ENCODE peak calls at places on chromosomes 4 and X, in seven cellular contexts. One of them, this sample, is unnamed.
A peak's percentile ranks its signal among the peaks of the same experiment; 100 is the strongest.

GRCh38 chr4:168612435-168613139 is 115.7 kb downstream of the PALLD start:
- DNase-seq in AG10803: peak; percentile 54
- DNase-seq in cardiac muscle cell: peak; percentile 64
- DNase-seq in breast epithelium: no peak
- DNase-seq in H9: no peak
- DNase-seq in upper lobe of left lung: no peak
- DNase-seq in SK-N-SH: no peak
- DNase-seq in this sample: no peak

GRCh38 chr4:118348886-118349285 is 3.9 kb downstream of the PRSS12 start:
- DNase-seq in breast epithelium: no peak
- DNase-seq in H9: no peak
- DNase-seq in upper lobe of left lung: peak; percentile 6
- DNase-seq in AG10803: no peak
- DNase-seq in cardiac muscle cell: no peak
- DNase-seq in SK-N-SH: no peak
- DNase-seq in this sample: no peak

GRCh38 chrX:16643160-16643559 is 6.8 kb upstream of the S100G start:
- DNase-seq in SK-N-SH: no peak
- DNase-seq in H9: no peak
- DNase-seq in cardiac muscle cell: peak; percentile 54
- DNase-seq in upper lobe of left lung: no peak
- DNase-seq in AG10803: peak; percentile 88
- DNase-seq in breast epithelium: no peak
- DNase-seq in this sample: no peak

GRCh38 chr4:38583102-38583501 is 80.9 kb upstream of the KLF3 start:
- DNase-seq in upper lobe of left lung: no peak
- DNase-seq in SK-N-SH: no peak
- DNase-seq in H9: no peak
- DNase-seq in cardiac muscle cell: no peak
- DNase-seq in breast epithelium: no peak
- DNase-seq in AG10803: no peak
- DNase-seq in this sample: no peak

GRCh38 chr4:20431422-20432014 is 179.8 kb downstream of the SLIT2 start:
- DNase-seq in AG10803: no peak
- DNase-seq in H9: no peak
- DNase-seq in upper lobe of left lung: no peak
- DNase-seq in breast epithelium: no peak
- DNase-seq in cardiac muscle cell: peak; percentile 70
- DNase-seq in SK-N-SH: no peak
- DNase-seq in this sample: no peak

GRCh38 chr4:135371137-135371536 is 1169.5 kb upstream of the PABPC4L start:
- DNase-seq in SK-N-SH: peak; percentile 4
- DNase-seq in breast epithelium: no peak
- DNase-seq in AG10803: no peak
- DNase-seq in upper lobe of left lung: no peak
- DNase-seq in H9: peak; percentile 50
- DNase-seq in cardiac muscle cell: no peak
- DNase-seq in this sample: no peak

GRCh38 chr4:953574-953915 is 19.8 kb downstream of the DGKQ start:
- DNase-seq in cardiac muscle cell: no peak
- DNase-seq in SK-N-SH: no peak
- DNase-seq in upper lobe of left lung: no peak
- DNase-seq in H9: no peak
- DNase-seq in breast epithelium: peak; percentile 30
- DNase-seq in AG10803: no peak
- DNase-seq in this sample: no peak

GRCh38 chrX:21440911-21441310 is 66.7 kb downstream of the CNKSR2 start:
- DNase-seq in cardiac muscle cell: no peak
- DNase-seq in upper lobe of left lung: no peak
- DNase-seq in breast epithelium: no peak
- DNase-seq in SK-N-SH: peak; percentile 2
- DNase-seq in AG10803: no peak
- DNase-seq in H9: no peak
- DNase-seq in this sample: no peak

GRCh38 chrX:13463608-13464007 is 105.8 kb upstream of the EGFL6 start:
- DNase-seq in AG10803: peak; percentile 87
- DNase-seq in breast epithelium: no peak
- DNase-seq in cardiac muscle cell: peak; percentile 85
- DNase-seq in SK-N-SH: no peak
- DNase-seq in H9: no peak
- DNase-seq in upper lobe of left lung: no peak
- DNase-seq in this sample: no peak

GRCh38 chr4:38137080-38137479 is 176.9 kb downstream of the PTTG2 start:
- DNase-seq in breast epithelium: no peak
- DNase-seq in H9: no peak
- DNase-seq in SK-N-SH: no peak
- DNase-seq in upper lobe of left lung: peak; percentile 66
- DNase-seq in AG10803: no peak
- DNase-seq in cardiac muscle cell: no peak
- DNase-seq in this sample: no peak

GRCh38 chrX:16918979-16919378 is 27.5 kb upstream of the REPS2 start:
- DNase-seq in breast epithelium: no peak
- DNase-seq in AG10803: no peak
- DNase-seq in SK-N-SH: no peak
- DNase-seq in cardiac muscle cell: no peak
- DNase-seq in H9: no peak
- DNase-seq in upper lobe of left lung: no peak
- DNase-seq in this sample: no peak

GRCh38 chr4:121212801-121213200 is 48.7 kb upstream of the TNIP3 start:
- DNase-seq in SK-N-SH: no peak
- DNase-seq in breast epithelium: no peak
- DNase-seq in cardiac muscle cell: no peak
- DNase-seq in AG10803: peak; percentile 24
- DNase-seq in upper lobe of left lung: no peak
- DNase-seq in H9: no peak
- DNase-seq in this sample: no peak

GRCh38 chr4:89640620-89641366 is 196.2 kb downstream of the SNCA start:
- DNase-seq in SK-N-SH: peak; percentile 65
- DNase-seq in breast epithelium: no peak
- DNase-seq in AG10803: peak; percentile 56
- DNase-seq in upper lobe of left lung: peak; percentile 35
- DNase-seq in cardiac muscle cell: peak; percentile 80
- DNase-seq in H9: peak; percentile 95
- DNase-seq in this sample: no peak

GRCh38 chr4:42284030-42284429 is 113.3 kb upstream of the SHISA3 start:
- DNase-seq in breast epithelium: no peak
- DNase-seq in upper lobe of left lung: no peak
- DNase-seq in SK-N-SH: no peak
- DNase-seq in AG10803: no peak
- DNase-seq in cardiac muscle cell: no peak
- DNase-seq in H9: no peak
- DNase-seq in this sample: no peak

GRCh38 chr4:170071196-170071595 is 18.6 kb downstream of the AADAT start:
- DNase-seq in AG10803: no peak
- DNase-seq in cardiac muscle cell: no peak
- DNase-seq in upper lobe of left lung: no peak
- DNase-seq in SK-N-SH: no peak
- DNase-seq in H9: no peak
- DNase-seq in breast epithelium: no peak
- DNase-seq in this sample: no peak
- TF ChIP-seq CTCF in AG10803: no peak
- TF ChIP-seq CTCF in cardiac muscle cell: no peak
- TF ChIP-seq CTCF in upper lobe of left lung: no peak
- TF ChIP-seq CTCF in SK-N-SH: no peak
- TF ChIP-seq CTCF in H9: no peak
- TF ChIP-seq CTCF in breast epithelium: no peak
- TF ChIP-seq CTCF in this sample: no peak

GRCh38 chr4:143260750-143261149 is 75.9 kb upstream of the GAB1 start:
- DNase-seq in H9: no peak
- DNase-seq in cardiac muscle cell: no peak
- DNase-seq in upper lobe of left lung: no peak
- DNase-seq in AG10803: no peak
- DNase-seq in SK-N-SH: no peak
- DNase-seq in breast epithelium: no peak
- DNase-seq in this sample: no peak
- TF ChIP-seq CTCF in H9: no peak
- TF ChIP-seq CTCF in cardiac muscle cell: no peak
- TF ChIP-seq CTCF in upper lobe of left lung: no peak
- TF ChIP-seq CTCF in AG10803: no peak
- TF ChIP-seq CTCF in SK-N-SH: no peak
- TF ChIP-seq CTCF in breast epithelium: no peak
- TF ChIP-seq CTCF in this sample: no peak

DNA sequence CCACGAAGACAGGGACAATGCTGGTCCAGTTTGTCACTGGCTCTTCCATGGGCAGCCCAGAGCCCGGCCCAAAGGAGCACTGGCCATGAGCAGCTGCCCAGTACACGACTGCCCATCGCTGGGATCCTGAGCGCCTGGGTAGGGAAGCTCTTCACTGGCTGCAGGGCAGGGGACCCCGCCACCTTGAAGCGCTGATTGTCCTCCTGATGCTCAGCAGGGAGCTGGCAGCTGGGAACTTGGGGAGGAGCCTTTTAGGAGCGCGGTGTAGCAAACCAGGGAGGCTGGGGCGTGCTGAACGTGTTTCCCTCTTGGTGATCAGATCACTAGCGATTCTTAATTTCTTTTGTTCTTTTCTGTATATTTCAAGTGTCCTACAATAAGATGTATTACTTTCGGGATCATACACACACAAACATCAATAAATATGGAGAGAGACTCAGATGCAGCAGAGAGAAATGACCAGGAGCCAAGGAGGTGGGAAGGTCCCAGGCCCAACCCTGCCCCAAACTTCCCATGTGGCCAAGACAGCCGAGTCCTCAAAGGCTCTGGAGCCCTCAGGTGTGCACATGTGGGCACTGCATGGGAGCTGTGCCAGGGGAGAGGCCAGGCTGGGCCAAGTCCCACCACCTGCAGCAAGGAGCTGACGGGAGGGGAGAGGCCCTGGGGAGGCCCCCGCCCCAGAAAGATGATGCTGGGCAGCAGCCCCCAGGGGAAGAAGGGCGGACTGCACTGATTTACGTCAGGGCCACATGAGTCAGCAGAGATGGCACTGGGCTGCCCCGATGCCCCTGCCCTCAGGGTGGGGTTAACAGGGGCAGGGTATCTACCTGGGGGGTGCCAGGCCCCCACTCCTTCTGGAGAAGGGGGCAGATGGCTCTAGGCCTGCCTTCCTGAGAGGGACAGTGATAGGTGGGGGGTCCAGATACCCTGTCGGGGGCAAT is 1.6 kb downstream of the L1CAM start:
- DNase-seq in AG10803: no peak
- DNase-seq in cardiac muscle cell: no peak
- DNase-seq in upper lobe of left lung: no peak
- DNase-seq in SK-N-SH: no peak
- DNase-seq in H9: no peak
- DNase-seq in breast epithelium: no peak
- DNase-seq in this sample: no peak
- TF ChIP-seq CTCF in AG10803: no peak
- TF ChIP-seq CTCF in cardiac muscle cell: no peak
- TF ChIP-seq CTCF in upper lobe of left lung: no peak
- TF ChIP-seq CTCF in SK-N-SH: no peak
- TF ChIP-seq CTCF in H9: peak; percentile 51
- TF ChIP-seq CTCF in breast epithelium: no peak
- TF ChIP-seq CTCF in this sample: no peak

GRCh38 chr4:71406459-71406963 is 67.7 kb downstream of the SLC4A4 start:
- DNase-seq in upper lobe of left lung: no peak
- DNase-seq in breast epithelium: no peak
- DNase-seq in AG10803: peak; percentile 46
- DNase-seq in H9: no peak
- DNase-seq in SK-N-SH: no peak
- DNase-seq in cardiac muscle cell: peak; percentile 60
- DNase-seq in this sample: no peak
- TF ChIP-seq CTCF in upper lobe of left lung: no peak
- TF ChIP-seq CTCF in breast epithelium: no peak
- TF ChIP-seq CTCF in AG10803: no peak
- TF ChIP-seq CTCF in H9: no peak
- TF ChIP-seq CTCF in SK-N-SH: no peak
- TF ChIP-seq CTCF in cardiac muscle cell: no peak
- TF ChIP-seq CTCF in this sample: no peak

GRCh38 chr4:99987681-99988080 is 37.6 kb upstream of the H2AZ1 start:
- DNase-seq in SK-N-SH: no peak
- DNase-seq in AG10803: no peak
- DNase-seq in breast epithelium: no peak
- DNase-seq in cardiac muscle cell: no peak
- DNase-seq in H9: no peak
- DNase-seq in upper lobe of left lung: no peak
- DNase-seq in this sample: no peak

GRCh38 chr4:99979872-99980271 is 29.8 kb upstream of the H2AZ1 start:
- DNase-seq in H9: no peak
- DNase-seq in breast epithelium: no peak
- DNase-seq in SK-N-SH: no peak
- DNase-seq in cardiac muscle cell: no peak
- DNase-seq in AG10803: no peak
- DNase-seq in upper lobe of left lung: no peak
- DNase-seq in this sample: no peak

GRCh38 chr4:99986792-99987191 is 36.7 kb upstream of the H2AZ1 start:
- DNase-seq in cardiac muscle cell: no peak
- DNase-seq in AG10803: no peak
- DNase-seq in SK-N-SH: no peak
- DNase-seq in H9: no peak
- DNase-seq in breast epithelium: no peak
- DNase-seq in upper lobe of left lung: no peak
- DNase-seq in this sample: no peak

DNA sequence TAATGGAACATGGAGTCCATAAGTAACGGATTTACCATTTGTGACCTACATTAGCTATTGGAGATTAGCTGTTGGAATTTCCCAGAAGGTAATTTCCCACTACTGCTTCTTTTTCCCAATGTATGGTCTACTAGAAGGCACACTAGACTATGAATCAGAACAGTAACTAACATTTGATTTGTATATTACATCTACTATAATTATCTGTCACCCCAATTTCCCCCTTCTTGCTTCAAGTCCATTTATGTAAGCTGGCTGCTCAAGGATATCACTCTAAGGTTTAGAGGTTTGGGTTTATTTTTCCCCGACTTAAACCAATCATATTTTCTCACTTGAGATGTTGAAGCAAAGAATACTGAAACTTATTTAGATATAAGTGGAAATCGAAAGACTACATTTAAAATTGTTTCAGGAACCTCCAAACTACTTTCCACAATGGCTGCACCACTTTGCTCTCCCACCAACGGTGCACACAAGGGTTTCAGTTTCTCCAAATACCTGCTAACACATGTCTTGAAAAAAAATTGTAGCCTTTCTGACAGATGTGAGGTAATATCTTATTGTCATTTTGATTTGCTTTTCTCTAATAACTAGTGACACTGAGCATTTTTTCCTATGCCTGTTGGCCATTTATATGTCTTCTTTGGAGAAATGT is 33.3 kb upstream of the H2AZ1 start:
- DNase-seq in breast epithelium: no peak
- DNase-seq in cardiac muscle cell: no peak
- DNase-seq in AG10803: no peak
- DNase-seq in H9: no peak
- DNase-seq in upper lobe of left lung: no peak
- DNase-seq in SK-N-SH: no peak
- DNase-seq in this sample: no peak
- TF ChIP-seq CTCF in breast epithelium: no peak
- TF ChIP-seq CTCF in cardiac muscle cell: no peak
- TF ChIP-seq CTCF in AG10803: no peak
- TF ChIP-seq CTCF in H9: no peak
- TF ChIP-seq CTCF in upper lobe of left lung: no peak
- TF ChIP-seq CTCF in SK-N-SH: no peak
- TF ChIP-seq CTCF in this sample: no peak

This sample was measured in activated B cell treated with CpG ODN at 0.5 μM for 24 hours.